ENCODE peak calls at places on chromosome 20, in seven cellular contexts. N is endothelial cell, V is fibroblast of pulmonary artery, Z is glutamatergic neuron, K is pancreas, G is nephron progenitor cell, I is AG09309. F is an unnamed sample.
A peak's percentile ranks its signal among the peaks of the same experiment; 100 is the strongest.

GRCh38 chr20:19737025-19737424 is 21.0 kb upstream of the RIN2 start:
- DNase-seq in N (no peak), V (peak; percentile 79), Z (no peak), K (no peak), G (no peak), I (peak; percentile 29), F (no peak)

GRCh38 chr20:38181207-38181693 is 16.2 kb upstream of the TGM2 start:
- DNase-seq in N (no peak), V (no peak), Z (no peak), K (no peak), G (peak; percentile 28), I (no peak), F (no peak)

GRCh38 chr20:10784337-10785183 is 110.8 kb upstream of the JAG1 start:
- DNase-seq in N (no peak), V (no peak), Z (no peak), K (no peak), G (no peak), I (no peak), F (no peak)

GRCh38 chr20:57443349-57443748 is 52.2 kb downstream of the RBM38 start:
- DNase-seq in N (no peak), V (no peak), Z (no peak), K (no peak), G (no peak), I (no peak), F (no peak)

GRCh38 chr20:49456646-49457045 is 25.8 kb downstream of the KCNB1 start:
- DNase-seq in N (no peak), V (no peak), Z (no peak), K (no peak), G (no peak), I (no peak), F (no peak)

GRCh38 chr20:14860410-14860814 is 523.0 kb upstream of the FLRT3 start:
- DNase-seq in N (no peak), V (no peak), Z (peak; percentile 19), K (no peak), G (peak; percentile 33), I (no peak), F (no peak)

GRCh38 chr20:22949710-22950109 is 85.4 kb upstream of the SSTR4 start:
- DNase-seq in N (no peak), V (peak; percentile 49), Z (no peak), K (no peak), G (no peak), I (no peak), F (no peak)

GRCh38 chr20:33301192-33301930 is 18.3 kb downstream of the BPIFB1 start:
- DNase-seq in N (no peak), V (peak; percentile 6), Z (no peak), K (no peak), G (no peak), I (no peak), F (no peak)

GRCh38 chr20:17518339-17519052 is 12.7 kb downstream of the BFSP1 start:
- DNase-seq in N (no peak), V (no peak), Z (peak; percentile 66), K (no peak), G (peak; percentile 15), I (no peak), F (no peak)

GRCh38 chr20:19274412-19275015 is 62.1 kb downstream of the SLC24A3 start:
- DNase-seq in N (no peak), V (no peak), Z (no peak), K (no peak), G (peak; percentile 54), I (no peak), F (no peak)

GRCh38 chr20:50837532-50838321 is 42.9 kb downstream of the BCAS4 start:
- DNase-seq in N (no peak), V (peak; percentile 56), Z (no peak), K (no peak), G (no peak), I (peak; percentile 99), F (peak; percentile 93)

GRCh38 chr20:58277578-58278344 is 31.8 kb upstream of the RAB22A start:
- DNase-seq in N (no peak), V (no peak), Z (no peak), K (no peak), G (no peak), I (no peak), F (no peak)

GRCh38 chr20:57076202-57076651 is 190.2 kb downstream of the BMP7 start:
- DNase-seq in N (no peak), V (no peak), Z (no peak), K (no peak), G (no peak), I (peak; percentile 76), F (no peak)

GRCh38 chr20:47346172-47346571 is 10.3 kb downstream of the ZMYND8 start:
- DNase-seq in N (no peak), V (no peak), Z (no peak), K (no peak), G (no peak), I (no peak), F (no peak)

GRCh38 chr20:10622657-10623418 is 51.0 kb downstream of the JAG1 start:
- DNase-seq in N (no peak), V (peak; percentile 77), Z (no peak), K (no peak), G (no peak), I (no peak), F (no peak)

DNA sequence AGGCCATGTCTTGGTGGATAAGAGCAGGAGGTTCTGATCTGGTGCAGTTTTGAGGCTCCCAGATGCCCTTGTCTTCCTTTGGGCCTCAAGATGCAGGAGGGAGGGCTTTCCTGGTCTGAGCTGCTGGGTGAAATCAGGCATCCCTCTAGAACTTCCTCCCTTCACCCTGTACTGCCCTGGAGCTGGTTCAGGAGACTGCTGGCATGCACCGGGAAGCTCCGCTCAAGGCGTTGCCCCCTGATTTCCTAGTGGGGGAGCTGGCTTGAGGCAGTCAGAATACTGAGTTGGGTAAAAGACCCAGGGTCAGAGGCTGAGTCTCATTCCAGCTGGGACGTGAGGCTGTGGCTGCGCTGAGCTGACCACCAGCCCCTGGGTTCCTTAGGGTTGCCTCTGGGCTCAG is 12.0 kb downstream of the PHACTR3 start:
- DNase-seq in N (no peak), V (no peak), Z (no peak), K (no peak), G (no peak), I (no peak), F (no peak)
- TF ChIP-seq CTCF in N (no peak), V (no peak), Z (no peak), K (no peak), G (no peak), I (no peak), F (no peak)

GRCh38 chr20:63979549-63980316 is at the start of gene SAMD10:
- DNase-seq in N (peak; percentile 66), V (no peak), Z (peak; percentile 62), K (peak; percentile 74), G (peak; percentile 72), I (no peak), F (no peak)
- TF ChIP-seq CTCF in N (no peak), V (no peak), Z (peak; percentile 12), K (no peak), G (no peak), I (no peak), F (no peak)

DNA sequence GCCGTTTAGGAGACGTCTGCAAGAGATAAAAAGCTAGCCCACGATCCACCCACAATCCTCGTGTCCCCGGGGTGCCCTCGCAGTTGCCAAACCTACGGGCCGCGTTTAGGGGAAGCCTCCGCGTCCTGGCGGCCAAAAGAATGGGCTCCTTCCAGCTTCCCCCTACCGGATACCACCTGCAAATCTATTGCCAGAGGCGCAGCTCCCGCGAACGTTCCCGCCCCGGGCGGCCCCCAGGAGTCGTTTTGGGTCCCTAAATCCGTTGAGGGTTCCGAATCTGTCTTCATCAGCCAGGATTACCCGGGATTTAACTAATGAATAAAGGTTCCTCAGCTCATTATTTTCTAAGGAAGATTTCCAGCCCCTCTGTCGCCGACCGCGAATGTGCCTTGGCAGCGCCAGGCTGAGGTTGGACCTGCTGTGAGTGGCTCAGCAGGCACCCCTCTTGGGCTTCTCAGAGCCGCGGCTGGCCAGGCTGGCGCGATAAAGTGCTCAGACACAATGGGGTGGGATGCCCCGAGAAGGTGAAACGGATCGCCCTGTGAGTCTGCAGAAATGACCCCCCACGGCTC is 2.8 kb upstream of the VSX1 start:
- DNase-seq in N (no peak), V (no peak), Z (no peak), K (no peak), G (no peak), I (no peak), F (no peak)
- TF ChIP-seq CTCF in N (no peak), V (no peak), Z (no peak), K (no peak), G (no peak), I (no peak), F (no peak)

GRCh38 chr20:35059110-35059509 is 33.5 kb downstream of the TRPC4AP start:
- DNase-seq in N (no peak), V (no peak), Z (no peak), K (no peak), G (no peak), I (no peak), F (no peak)

GRCh38 chr20:35062478-35062877 is 30.1 kb downstream of the TRPC4AP start:
- DNase-seq in N (no peak), V (no peak), Z (no peak), K (no peak), G (no peak), I (no peak), F (no peak)

GRCh38 chr20:35060168-35060567 is 32.4 kb downstream of the TRPC4AP start:
- DNase-seq in N (no peak), V (no peak), Z (no peak), K (no peak), G (no peak), I (no peak), F (no peak)

GRCh38 chr20:35058184-35058583 is 34.4 kb downstream of the TRPC4AP start:
- DNase-seq in N (no peak), V (no peak), Z (no peak), K (no peak), G (no peak), I (no peak), F (no peak)

DNA sequence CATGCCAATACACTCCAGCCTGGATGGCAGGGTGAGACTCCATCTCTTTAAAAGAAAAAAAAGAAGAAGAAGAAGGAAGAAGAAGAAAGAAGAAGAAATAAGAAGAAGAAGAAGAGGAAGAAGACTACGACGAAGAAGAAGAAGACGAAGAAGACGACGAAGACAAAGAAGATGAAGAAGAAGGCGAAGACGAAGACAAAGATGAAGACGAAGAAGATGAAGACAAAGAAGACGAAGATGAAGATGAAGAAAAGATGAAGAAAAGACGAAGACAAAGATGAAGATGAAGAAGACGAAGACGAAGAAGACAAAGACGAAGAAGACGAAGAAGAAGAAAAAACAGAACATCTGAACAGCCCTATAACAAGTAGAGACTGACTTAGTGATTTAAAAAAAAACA is 33.0 kb downstream of the TRPC4AP start:
- DNase-seq in N (no peak), V (no peak), Z (no peak), K (no peak), G (no peak), I (no peak), F (no peak)
- TF ChIP-seq CTCF in N (no peak), V (no peak), Z (no peak), K (no peak), G (no peak), I (no peak), F (no peak)